ENCODE peak calls at places on chromosomes 5 and 9, in seven cellular contexts. One of them, this sample, is unnamed. For H3K27me3, the result is how much of the 10 kb centered on the place peaks cover.

GRCh38 chr9:93031629-93032431 is 26.7 kb upstream of the SUSD3 start:
- DNase-seq in Karpas-422: no peak
- DNase-seq in CD4-positive, alpha-beta memory T cell: no peak
- DNase-seq in PC-9: no peak
- DNase-seq in tibial nerve: no peak
- DNase-seq in neuronal stem cell: no peak
- DNase-seq in AG04450: no peak
- DNase-seq in this sample: no peak

GRCh38 chr9:89436963-89437625 is 60.8 kb downstream of the SEMA4D start:
- DNase-seq in tibial nerve: no peak
- DNase-seq in Karpas-422: no peak
- DNase-seq in neuronal stem cell: no peak
- DNase-seq in PC-9: no peak
- DNase-seq in AG04450: no peak
- DNase-seq in CD4-positive, alpha-beta memory T cell: peak
- DNase-seq in this sample: no peak

GRCh38 chr5:133977161-133977787 is 8.8 kb upstream of the C5orf15 start:
- DNase-seq in PC-9: no peak
- DNase-seq in CD4-positive, alpha-beta memory T cell: no peak
- DNase-seq in neuronal stem cell: no peak
- DNase-seq in AG04450: no peak
- DNase-seq in tibial nerve: no peak
- DNase-seq in Karpas-422: no peak
- DNase-seq in this sample: no peak

GRCh38 chr9:6055213-6055612 is 39.8 kb upstream of the RANBP6 start:
- DNase-seq in neuronal stem cell: peak
- DNase-seq in CD4-positive, alpha-beta memory T cell: peak
- DNase-seq in PC-9: peak
- DNase-seq in Karpas-422: peak
- DNase-seq in tibial nerve: no peak
- DNase-seq in AG04450: peak
- DNase-seq in this sample: peak

GRCh38 chr5:43231977-43232376 is 40.0 kb downstream of the NIM1K start:
- DNase-seq in CD4-positive, alpha-beta memory T cell: no peak
- DNase-seq in Karpas-422: peak
- DNase-seq in neuronal stem cell: no peak
- DNase-seq in tibial nerve: no peak
- DNase-seq in AG04450: no peak
- DNase-seq in PC-9: no peak
- DNase-seq in this sample: peak

GRCh38 chr9:134488251-134488900 is 153.2 kb upstream of the COL5A1 start:
- DNase-seq in neuronal stem cell: no peak
- DNase-seq in PC-9: no peak
- DNase-seq in tibial nerve: peak
- DNase-seq in Karpas-422: no peak
- DNase-seq in AG04450: no peak
- DNase-seq in CD4-positive, alpha-beta memory T cell: no peak
- DNase-seq in this sample: no peak

GRCh38 chr5:3180610-3181009 is 415.0 kb upstream of the IRX1 start:
- DNase-seq in neuronal stem cell: no peak
- DNase-seq in tibial nerve: no peak
- DNase-seq in CD4-positive, alpha-beta memory T cell: no peak
- DNase-seq in AG04450: no peak
- DNase-seq in PC-9: no peak
- DNase-seq in Karpas-422: no peak
- DNase-seq in this sample: no peak

GRCh38 chr5:113331201-113331551 is 103.6 kb downstream of the TSSK1B start:
- DNase-seq in PC-9: no peak
- DNase-seq in AG04450: no peak
- DNase-seq in CD4-positive, alpha-beta memory T cell: no peak
- DNase-seq in Karpas-422: no peak
- DNase-seq in neuronal stem cell: no peak
- DNase-seq in tibial nerve: no peak
- DNase-seq in this sample: no peak

GRCh38 chr9:83554278-83554677 is 16.1 kb upstream of the FRMD3 start:
- DNase-seq in CD4-positive, alpha-beta memory T cell: no peak
- DNase-seq in neuronal stem cell: no peak
- DNase-seq in AG04450: no peak
- DNase-seq in PC-9: no peak
- DNase-seq in tibial nerve: peak
- DNase-seq in Karpas-422: no peak
- DNase-seq in this sample: no peak

GRCh38 chr9:123415593-123415930 is 59.6 kb downstream of the CRB2 start:
- DNase-seq in tibial nerve: no peak
- DNase-seq in CD4-positive, alpha-beta memory T cell: no peak
- DNase-seq in AG04450: no peak
- DNase-seq in Karpas-422: no peak
- DNase-seq in neuronal stem cell: no peak
- DNase-seq in PC-9: no peak
- DNase-seq in this sample: no peak

GRCh38 chr5:77301447-77301878 is 91.0 kb downstream of the PDE8B start:
- DNase-seq in PC-9: no peak
- DNase-seq in CD4-positive, alpha-beta memory T cell: no peak
- DNase-seq in tibial nerve: no peak
- DNase-seq in Karpas-422: no peak
- DNase-seq in AG04450: peak
- DNase-seq in neuronal stem cell: no peak
- DNase-seq in this sample: no peak

GRCh38 chr9:5518061-5518936 is 8.0 kb downstream of the PDCD1LG2 start:
- DNase-seq in Karpas-422: no peak
- DNase-seq in neuronal stem cell: no peak
- DNase-seq in CD4-positive, alpha-beta memory T cell: no peak
- DNase-seq in tibial nerve: no peak
- DNase-seq in AG04450: no peak
- DNase-seq in PC-9: no peak
- DNase-seq in this sample: no peak

GRCh38 chr5:172420215-172420934 is 34.0 kb downstream of the SH3PXD2B start:
- DNase-seq in tibial nerve: peak
- DNase-seq in AG04450: peak
- DNase-seq in CD4-positive, alpha-beta memory T cell: no peak
- DNase-seq in PC-9: peak
- DNase-seq in neuronal stem cell: no peak
- DNase-seq in Karpas-422: peak
- DNase-seq in this sample: no peak

GRCh38 chr5:33317271-33317670 is 123.5 kb upstream of the TARS1 start:
- DNase-seq in tibial nerve: no peak
- DNase-seq in AG04450: no peak
- DNase-seq in PC-9: no peak
- DNase-seq in neuronal stem cell: no peak
- DNase-seq in CD4-positive, alpha-beta memory T cell: no peak
- DNase-seq in Karpas-422: no peak
- DNase-seq in this sample: no peak

GRCh38 chr9:562330-562729 is 279.2 kb upstream of the DMRT1 start:
- DNase-seq in tibial nerve: no peak
- DNase-seq in CD4-positive, alpha-beta memory T cell: no peak
- DNase-seq in Karpas-422: peak
- DNase-seq in AG04450: no peak
- DNase-seq in neuronal stem cell: no peak
- DNase-seq in PC-9: no peak
- DNase-seq in this sample: no peak

GRCh38 chr5:669111-669841 is 23.9 kb downstream of the TPPP start:
- DNase-seq in CD4-positive, alpha-beta memory T cell: peak
- DNase-seq in neuronal stem cell: peak
- DNase-seq in AG04450: no peak
- DNase-seq in tibial nerve: no peak
- DNase-seq in Karpas-422: peak
- DNase-seq in PC-9: no peak
- DNase-seq in this sample: peak

GRCh38 chr9:16729656-16730055 is 140.8 kb downstream of the BNC2 start:
- DNase-seq in tibial nerve: no peak
- DNase-seq in CD4-positive, alpha-beta memory T cell: no peak
- DNase-seq in Karpas-422: no peak
- DNase-seq in PC-9: no peak
- DNase-seq in AG04450: no peak
- DNase-seq in neuronal stem cell: no peak
- DNase-seq in this sample: no peak

GRCh38 chr9:4371108-4371507 is 71.2 kb upstream of the GLIS3 start:
- DNase-seq in AG04450: peak
- DNase-seq in neuronal stem cell: no peak
- DNase-seq in CD4-positive, alpha-beta memory T cell: no peak
- DNase-seq in PC-9: no peak
- DNase-seq in Karpas-422: no peak
- DNase-seq in tibial nerve: no peak
- DNase-seq in this sample: no peak

GRCh38 chr9:77177894-77178794 is 810 bp downstream of the VPS13A start:
- DNase-seq in AG04450: no peak
- DNase-seq in CD4-positive, alpha-beta memory T cell: peak
- DNase-seq in PC-9: peak
- DNase-seq in tibial nerve: no peak
- DNase-seq in Karpas-422: peak
- DNase-seq in neuronal stem cell: peak
- DNase-seq in this sample: peak

GRCh38 chr5:68519135-68519534 is 303.6 kb downstream of the PIK3R1 start:
- DNase-seq in PC-9: no peak
- DNase-seq in CD4-positive, alpha-beta memory T cell: no peak
- DNase-seq in Karpas-422: no peak
- DNase-seq in tibial nerve: no peak
- DNase-seq in neuronal stem cell: no peak
- DNase-seq in AG04450: no peak
- DNase-seq in this sample: no peak

GRCh38 chr9:75715360-75715759 is 175.1 kb upstream of the PCSK5 start:
- DNase-seq in tibial nerve: no peak
- DNase-seq in neuronal stem cell: no peak
- DNase-seq in Karpas-422: no peak
- DNase-seq in AG04450: no peak
- DNase-seq in CD4-positive, alpha-beta memory T cell: no peak
- DNase-seq in PC-9: no peak
- DNase-seq in this sample: no peak

GRCh38 chr9:34405719-34406118 is 29.0 kb upstream of the MYORG start:
- DNase-seq in Karpas-422: no peak
- DNase-seq in PC-9: no peak
- DNase-seq in CD4-positive, alpha-beta memory T cell: no peak
- DNase-seq in neuronal stem cell: no peak
- DNase-seq in AG04450: peak
- DNase-seq in tibial nerve: no peak
- DNase-seq in this sample: no peak

GRCh38 chr5:41707853-41708603 is 162.2 kb downstream of the OXCT1 start:
- DNase-seq in neuronal stem cell: peak
- DNase-seq in Karpas-422: peak
- DNase-seq in tibial nerve: no peak
- DNase-seq in AG04450: peak
- DNase-seq in CD4-positive, alpha-beta memory T cell: no peak
- DNase-seq in PC-9: no peak
- DNase-seq in this sample: peak

GRCh38 chr9:130465383-130466096 is 20.8 kb downstream of the ASS1 start:
- DNase-seq in neuronal stem cell: peak
- DNase-seq in tibial nerve: no peak
- DNase-seq in Karpas-422: no peak
- DNase-seq in CD4-positive, alpha-beta memory T cell: no peak
- DNase-seq in AG04450: no peak
- DNase-seq in PC-9: no peak
- DNase-seq in this sample: no peak

GRCh38 chr9:27880135-27880534 is 306.9 kb upstream of the C9orf72 start:
- DNase-seq in Karpas-422: no peak
- DNase-seq in AG04450: no peak
- DNase-seq in tibial nerve: no peak
- DNase-seq in PC-9: no peak
- DNase-seq in neuronal stem cell: no peak
- DNase-seq in CD4-positive, alpha-beta memory T cell: no peak
- DNase-seq in this sample: no peak

GRCh38 chr5:141757402-141757801 is 75.4 kb upstream of the ARAP3 start:
- DNase-seq in PC-9: peak
- DNase-seq in neuronal stem cell: no peak
- DNase-seq in AG04450: no peak
- DNase-seq in Karpas-422: no peak
- DNase-seq in CD4-positive, alpha-beta memory T cell: no peak
- DNase-seq in tibial nerve: no peak
- DNase-seq in this sample: peak

GRCh38 chr9:116269250-116269649 is 115.7 kb downstream of the PAPPA start:
- DNase-seq in AG04450: no peak
- DNase-seq in tibial nerve: no peak
- DNase-seq in PC-9: no peak
- DNase-seq in neuronal stem cell: no peak
- DNase-seq in Karpas-422: no peak
- DNase-seq in CD4-positive, alpha-beta memory T cell: no peak
- DNase-seq in this sample: no peak

GRCh38 chr5:157900644-157901043 is 41.7 kb upstream of the CLINT1 start:
- DNase-seq in CD4-positive, alpha-beta memory T cell: no peak
- DNase-seq in tibial nerve: no peak
- DNase-seq in neuronal stem cell: no peak
- DNase-seq in PC-9: no peak
- DNase-seq in AG04450: no peak
- DNase-seq in Karpas-422: no peak
- DNase-seq in this sample: no peak

GRCh38 chr5:109141499-109142200 is 268.1 kb downstream of the PJA2 start:
- DNase-seq in AG04450: no peak
- DNase-seq in PC-9: no peak
- DNase-seq in tibial nerve: no peak
- DNase-seq in CD4-positive, alpha-beta memory T cell: no peak
- DNase-seq in Karpas-422: no peak
- DNase-seq in neuronal stem cell: no peak
- DNase-seq in this sample: no peak

DNA sequence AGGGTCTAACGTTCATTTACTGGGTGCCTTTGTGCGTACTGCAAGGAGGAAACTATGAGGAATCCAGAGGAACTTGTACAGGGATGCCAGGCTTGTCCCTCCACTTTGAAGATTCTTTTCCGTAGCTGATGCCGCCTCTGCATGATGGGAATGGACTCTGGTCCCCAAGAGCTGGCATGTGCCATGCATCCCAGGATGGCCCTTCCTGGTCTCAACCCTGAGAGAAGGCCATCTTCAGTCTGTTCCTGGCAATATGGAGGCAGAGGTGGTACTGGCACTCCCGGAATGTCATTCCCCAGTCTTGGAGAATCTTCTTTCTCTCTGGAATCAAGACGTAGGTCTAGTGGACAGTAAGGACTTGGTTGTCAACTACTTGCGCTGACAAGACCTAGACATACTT is 61.5 kb downstream of the BASP1 start:
- DNase-seq in AG04450: no peak
- DNase-seq in Karpas-422: no peak
- DNase-seq in neuronal stem cell: no peak
- DNase-seq in CD4-positive, alpha-beta memory T cell: no peak
- DNase-seq in PC-9: no peak
- DNase-seq in tibial nerve: no peak
- DNase-seq in this sample: no peak
- H3K4me3 ChIP-seq in AG04450: no peak
- H3K4me3 ChIP-seq in Karpas-422: no peak
- H3K4me3 ChIP-seq in neuronal stem cell: no peak
- H3K4me3 ChIP-seq in CD4-positive, alpha-beta memory T cell: no peak
- H3K4me3 ChIP-seq in PC-9: no peak
- H3K4me3 ChIP-seq in tibial nerve: no peak
- H3K4me3 ChIP-seq in this sample: no peak

GRCh38 chr5:24623018-24623417 is 21.8 kb downstream of the CDH10 start:
- DNase-seq in tibial nerve: no peak
- DNase-seq in CD4-positive, alpha-beta memory T cell: no peak
- DNase-seq in neuronal stem cell: no peak
- DNase-seq in PC-9: no peak
- DNase-seq in AG04450: no peak
- DNase-seq in Karpas-422: no peak
- DNase-seq in this sample: peak
- H3K27me3 ChIP-seq in tibial nerve: under half
- H3K27me3 ChIP-seq in CD4-positive, alpha-beta memory T cell: under half
- H3K27me3 ChIP-seq in neuronal stem cell: under half
- H3K27me3 ChIP-seq in PC-9: under half
- H3K27me3 ChIP-seq in AG04450: under half
- H3K27me3 ChIP-seq in Karpas-422: under half
- H3K27me3 ChIP-seq in this sample: under half

GRCh38 chr5:114434396-114435219 is 72.7 kb downstream of the KCNN2 start:
- DNase-seq in neuronal stem cell: no peak
- DNase-seq in AG04450: no peak
- DNase-seq in Karpas-422: no peak
- DNase-seq in PC-9: no peak
- DNase-seq in tibial nerve: no peak
- DNase-seq in CD4-positive, alpha-beta memory T cell: no peak
- DNase-seq in this sample: no peak
- H3K4me3 ChIP-seq in neuronal stem cell: no peak
- H3K4me3 ChIP-seq in AG04450: no peak
- H3K4me3 ChIP-seq in Karpas-422: no peak
- H3K4me3 ChIP-seq in PC-9: no peak
- H3K4me3 ChIP-seq in tibial nerve: no peak
- H3K4me3 ChIP-seq in CD4-positive, alpha-beta memory T cell: no peak
- H3K4me3 ChIP-seq in this sample: no peak

GRCh38 chr9:68715181-68715456 is 10.1 kb downstream of the PIP5K1B start:
- DNase-seq in neuronal stem cell: no peak
- DNase-seq in Karpas-422: no peak
- DNase-seq in PC-9: no peak
- DNase-seq in AG04450: no peak
- DNase-seq in CD4-positive, alpha-beta memory T cell: no peak
- DNase-seq in tibial nerve: no peak
- DNase-seq in this sample: no peak
- H3K27me3 ChIP-seq in neuronal stem cell: under half
- H3K27me3 ChIP-seq in Karpas-422: under half
- H3K27me3 ChIP-seq in PC-9: half or more
- H3K27me3 ChIP-seq in AG04450: under half
- H3K27me3 ChIP-seq in CD4-positive, alpha-beta memory T cell: under half
- H3K27me3 ChIP-seq in tibial nerve: under half
- H3K27me3 ChIP-seq in this sample: under half